ENCODE peak calls at places on chromosomes 5 and 9, in six cellular contexts. C, L, H, I, T and R are unnamed samples.

GRCh38 chr5:71700803-71701202 is 18.3 kb upstream of the CARTPT start:
- DNase-seq in C (no peak), L (no peak), H (no peak), I (no peak), T (no peak), R (no peak)

GRCh38 chr9:115164511-115164974 is 46.6 kb upstream of the TNC start:
- DNase-seq in C (no peak), L (peak; percentile 15), H (peak; percentile 61), I (no peak), T (peak; percentile 44), R (peak; percentile 86)

GRCh38 chr9:135273077-135273476 is 185.6 kb downstream of the OLFM1 start:
- DNase-seq in C (peak; percentile 90), L (no peak), H (no peak), I (no peak), T (no peak), R (no peak)

GRCh38 chr9:107890921-107891465 is 401.4 kb upstream of the KLF4 start:
- DNase-seq in C (no peak), L (no peak), H (peak; percentile 55), I (no peak), T (no peak), R (no peak)

GRCh38 chr9:72579190-72579589 is 57.8 kb downstream of the TMC1 start:
- DNase-seq in C (no peak), L (no peak), H (peak; percentile 90), I (no peak), T (peak; percentile 41), R (no peak)

GRCh38 chr5:50751064-50751657 is 84.7 kb downstream of the PARP8 start:
- DNase-seq in C (peak; percentile 16), L (peak; percentile 48), H (peak; percentile 50), I (no peak), T (peak; percentile 73), R (no peak)

GRCh38 chr9:123329329-123329955 is 26.6 kb upstream of the CRB2 start:
- DNase-seq in C (no peak), L (no peak), H (peak; percentile 74), I (no peak), T (no peak), R (no peak)

GRCh38 chr9:80222466-80223169 is 650.9 kb downstream of the TLE4 start:
- DNase-seq in C (no peak), L (no peak), H (no peak), I (no peak), T (no peak), R (no peak)

GRCh38 chr5:110807174-110807573 is 68.4 kb downstream of the SLC25A46 start:
- DNase-seq in C (no peak), L (no peak), H (no peak), I (no peak), T (peak; percentile 4), R (no peak)

GRCh38 chr9:6942406-6942805 is 184.6 kb downstream of the KDM4C start:
- DNase-seq in C (no peak), L (no peak), H (no peak), I (no peak), T (no peak), R (no peak)

GRCh38 chr9:137412431-137412830 is 10.5 kb downstream of the EXD3 start:
- DNase-seq in C (no peak), L (no peak), H (no peak), I (no peak), T (no peak), R (no peak)

GRCh38 chr5:117701067-117701466 is 1126.4 kb upstream of the SEMA6A start:
- DNase-seq in C (no peak), L (no peak), H (no peak), I (no peak), T (no peak), R (no peak)

DNA sequence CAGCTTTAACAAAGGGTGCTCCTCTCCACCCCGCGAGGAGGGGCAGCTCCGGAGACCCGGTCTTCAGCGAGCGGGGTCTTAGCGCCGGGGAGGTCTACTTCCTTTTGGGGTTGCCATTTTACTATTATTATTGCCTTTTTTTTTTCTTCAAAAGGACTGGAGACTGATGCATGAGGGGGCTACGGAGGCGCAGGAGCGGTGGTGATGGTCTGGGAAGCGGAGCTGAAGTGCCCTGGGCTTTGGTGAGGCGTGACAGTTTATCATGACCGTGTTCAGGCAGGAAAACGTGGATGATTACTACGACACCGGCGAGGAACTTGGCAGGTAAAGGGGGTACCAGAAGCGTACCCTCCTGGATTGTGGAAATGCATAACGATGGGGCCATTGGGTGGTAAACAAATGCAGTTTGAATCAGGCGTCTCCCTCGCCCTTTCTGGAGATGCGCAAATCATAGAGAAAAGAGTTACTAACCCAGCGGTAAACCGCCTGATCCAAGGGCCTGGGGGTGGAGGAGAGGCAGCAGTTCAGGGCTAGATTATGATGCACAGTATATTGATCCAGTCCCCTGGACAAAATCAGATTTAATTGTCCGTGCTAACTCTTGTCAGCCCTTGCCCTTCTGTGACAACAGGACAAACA is 1.3 kb downstream of the DAPK1 start:
- DNase-seq in C (peak; percentile 37), L (peak; percentile 49), H (no peak), I (no peak), T (no peak), R (no peak)
- H3K4me3 ChIP-seq in C (peak overlapping the region; percentile 90), L (peak overlapping the region; percentile 55), H (peak overlapping the region; percentile 77), I (peak overlapping the region; percentile 60), T (peak overlapping the region; percentile 85), R (peak overlapping the region; percentile 78)

GRCh38 chr5:14880688-14881087 is 9.1 kb upstream of the ANKH start:
- DNase-seq in C (no peak), L (no peak), H (peak; percentile 58), I (no peak), T (no peak), R (no peak)

GRCh38 chr5:14881826-14882225 is 10.2 kb upstream of the ANKH start:
- DNase-seq in C (no peak), L (no peak), H (no peak), I (no peak), T (no peak), R (no peak)

GRCh38 chr5:14879985-14880589 is 8.5 kb upstream of the ANKH start:
- DNase-seq in C (no peak), L (no peak), H (peak; percentile 54), I (no peak), T (peak; percentile 22), R (no peak)

GRCh38 chr5:14884062-14884612 is 12.6 kb upstream of the ANKH start:
- DNase-seq in C (no peak), L (no peak), H (no peak), I (no peak), T (no peak), R (no peak)

DNA sequence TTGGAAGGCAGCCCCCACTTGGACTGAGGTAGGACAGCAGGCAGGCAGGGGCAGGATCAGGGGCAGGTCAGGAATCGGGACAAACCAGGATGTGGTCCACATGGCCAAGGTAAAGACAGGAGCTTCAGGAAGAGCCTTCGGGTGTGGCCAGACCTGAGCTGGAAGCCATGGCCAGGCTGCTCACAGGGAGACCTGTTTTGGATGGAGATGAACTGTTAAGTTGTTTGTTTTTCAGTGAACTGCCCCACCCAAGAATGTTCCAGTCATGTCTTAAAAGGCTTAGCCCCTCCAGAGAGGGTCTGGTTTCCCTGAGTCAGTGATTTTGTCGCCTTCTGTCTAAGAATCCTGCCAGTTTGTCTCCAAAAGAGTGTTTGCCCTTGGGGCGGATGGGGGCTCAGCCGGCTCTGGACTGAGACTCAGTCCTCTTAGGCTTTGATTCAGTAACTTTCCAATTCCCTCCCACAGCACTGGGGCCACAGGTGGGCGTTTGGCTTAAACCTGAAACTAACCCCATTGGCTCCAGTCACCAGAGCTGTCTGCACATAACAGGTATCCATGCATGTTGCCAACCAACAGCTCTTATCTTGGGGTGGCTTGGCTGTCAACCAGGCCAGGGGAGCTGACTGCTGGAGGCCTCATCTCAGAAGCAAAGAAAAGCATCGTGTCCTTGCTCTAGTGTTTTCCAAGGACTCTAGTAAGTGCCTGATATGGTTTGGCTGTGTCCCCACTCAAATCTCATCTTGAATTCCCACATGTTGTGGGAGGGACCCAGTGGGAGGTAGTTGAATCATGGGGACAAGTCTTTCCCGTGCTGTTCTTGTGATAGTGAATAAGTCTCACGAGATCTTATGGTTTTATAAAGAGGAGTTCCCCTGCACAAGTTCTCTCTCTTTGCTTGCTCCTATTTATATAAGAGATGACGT is 11.3 kb upstream of the ANKH start:
- DNase-seq in C (no peak), L (no peak), H (no peak), I (no peak), T (no peak), R (no peak)
- H3K27ac ChIP-seq in C (no peak overlapping the region), L (no peak overlapping the region), H (no peak overlapping the region), I (no peak overlapping the region), T (no peak overlapping the region), R (no peak overlapping the region)

GRCh38 chr5:137497396-137498290 is 1.5 kb downstream of the SPOCK1 start:
- DNase-seq in C (no peak), L (peak; percentile 21), H (no peak), I (no peak), T (no peak), R (peak; percentile 55)

GRCh38 chr5:137500616-137501225 is 1.6 kb upstream of the SPOCK1 start:
- DNase-seq in C (no peak), L (no peak), H (no peak), I (no peak), T (no peak), R (no peak)

GRCh38 chr5:137498301-137498735 is 808 bp downstream of the SPOCK1 start:
- DNase-seq in C (peak; percentile 34), L (peak; percentile 75), H (no peak), I (no peak), T (peak; percentile 20), R (no peak)

GRCh38 chr5:137496919-137497318 is 2.2 kb downstream of the SPOCK1 start:
- DNase-seq in C (no peak), L (peak; percentile 34), H (no peak), I (no peak), T (no peak), R (no peak)

GRCh38 chr5:137498736-137499505 is at the start of gene SPOCK1:
- DNase-seq in C (peak; percentile 68), L (peak; percentile 94), H (peak; percentile 57), I (peak; percentile 62), T (peak; percentile 94), R (peak; percentile 67)
- TF ChIP-seq CTCF in C (peak; percentile 64), L (peak; percentile 62), H (peak; percentile 54), I (peak; percentile 82), T (peak; percentile 62), R (peak; percentile 90)

DNA sequence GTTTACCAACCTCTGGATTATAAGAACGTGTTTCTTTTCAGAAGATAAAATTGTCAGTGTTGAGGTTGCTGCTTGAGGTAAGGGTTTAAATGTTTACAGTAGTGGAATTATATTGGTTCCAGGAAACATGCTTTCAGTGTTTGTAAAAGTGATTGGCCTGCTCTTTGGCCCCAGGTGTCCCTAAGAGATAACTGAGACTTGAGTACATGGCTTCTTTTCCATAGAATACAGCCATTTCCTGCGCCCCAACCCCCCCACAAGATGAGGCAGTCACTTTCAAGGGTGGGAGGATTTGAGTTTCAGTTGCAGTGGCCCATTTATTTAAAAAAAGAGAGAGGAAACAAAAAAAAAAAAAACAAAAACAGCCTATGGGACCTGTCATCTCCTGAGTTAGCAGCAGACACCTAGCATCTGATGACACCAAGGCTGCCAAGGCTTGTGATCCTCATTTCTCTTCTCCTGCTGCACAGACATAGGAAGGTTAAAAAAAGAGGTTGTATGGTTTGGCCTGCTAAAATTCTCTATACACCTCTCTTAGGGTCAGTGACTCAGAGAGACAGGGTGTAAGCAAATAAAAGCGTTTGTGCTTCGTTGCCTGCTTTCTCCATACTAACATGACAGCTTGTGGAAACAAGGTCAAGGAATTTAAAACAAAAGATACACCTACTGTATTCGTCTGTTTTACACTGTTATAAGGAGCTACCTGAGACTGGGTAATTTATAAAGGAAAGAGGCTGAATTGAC is 28.1 kb upstream of the HTR4 start:
- DNase-seq in C (no peak), L (no peak), H (no peak), I (no peak), T (no peak), R (no peak)
- H3K4me3 ChIP-seq in C (no peak overlapping the region), L (no peak overlapping the region), H (no peak overlapping the region), I (no peak overlapping the region), T (no peak overlapping the region), R (no peak overlapping the region)